ENCODE peak calls at places on chromosomes 13 and 19, in eight cellular contexts. T is MCF 10A; H is stimulated activated CD8-positive, alpha-beta memory T cell treated with anti-CD3 and anti-CD28 coated beads, Interleukin-4, amount 100 ng/mL, for 1 hour; C is fibroblast of pulmonary artery; Y is neuronal stem cell; U is SW 1271; O is NCI-H460; X is iris pigment epithelial cell. S is an unnamed sample.

GRCh38 chr19:9871626-9872338 is 36.7 kb downstream of the PIN1 start:
- DNase-seq in T (no peak), U (no peak), O (no peak), H (no peak), X (no peak), Y (no peak), C (no peak), S (no peak)

GRCh38 chr19:55552620-55553019 is 7.3 kb upstream of the SBK3 start:
- DNase-seq in Y (no peak), U (no peak), T (peak; percentile 7), C (peak; percentile 87), O (no peak), H (no peak), X (peak; percentile 90), S (peak; percentile 77)

GRCh38 chr13:28704282-28704681 is 14.5 kb downstream of the SLC46A3 start:
- DNase-seq in O (no peak), Y (no peak), X (no peak), C (no peak), H (no peak), T (no peak), U (no peak), S (no peak)

GRCh38 chr13:48783181-48783630 is 129.5 kb downstream of the CYSLTR2 start:
- DNase-seq in U (no peak), T (peak; percentile 99), O (peak; percentile 94), H (no peak), Y (no peak), C (peak; percentile 100), X (peak; percentile 100), S (peak; percentile 98)

GRCh38 chr19:29537601-29538000 is 11.8 kb downstream of the VSTM2B start:
- DNase-seq in X (no peak), Y (no peak), T (no peak), O (no peak), H (no peak), C (no peak), U (no peak), S (no peak)

GRCh38 chr19:35063940-35064818 is 22.7 kb downstream of the HPN start:
- DNase-seq in U (no peak), Y (no peak), T (peak; percentile 70), C (peak; percentile 55), X (peak; percentile 87), O (no peak), H (no peak), S (peak; percentile 66)

GRCh38 chr13:38463047-38463446 is 113.4 kb downstream of the UFM1 start:
- DNase-seq in T (no peak), H (no peak), X (no peak), C (no peak), O (no peak), U (no peak), Y (no peak), S (no peak)

GRCh38 chr13:113978741-113979481 is 5.0 kb upstream of the C13orf46 start:
- DNase-seq in Y (no peak), H (no peak), X (no peak), C (no peak), O (no peak), T (no peak), U (no peak), S (peak; percentile 31)

S was measured in fibroblast of the aortic adventitia.